ENCODE peak calls at places on chromosomes 13 and 19, in four cellular contexts. V is H1, K is K562, J is GM12878. M is an unnamed sample.

GRCh38 chr19:2274185-2274711 is 7.7 kb downstream of the PEAK3 start:
- DNase-seq in V (no peak), K (no peak), J (no peak), M (no peak)

GRCh38 chr19:41928221-41928683 is at the start of gene ERFL:
- DNase-seq in V (no peak), K (peak), J (no peak), M (no peak)

GRCh38 chr13:23059173-23059572 is 121.6 kb upstream of the SGCG start:
- DNase-seq in V (no peak), K (no peak), J (no peak), M (no peak)

GRCh38 chr13:110116072-110116487 is 190.9 kb downstream of the COL4A1 start:
- DNase-seq in V (no peak), K (peak), J (no peak), M (peak)

GRCh38 chr19:17830567-17831418 is 9.5 kb upstream of the INSL3 start:
- DNase-seq in V (peak), K (peak), J (no peak), M (peak)

GRCh38 chr19:7137120-7137519 is 67.6 kb downstream of the ZNF557 start:
- DNase-seq in V (no peak), K (no peak), J (no peak), M (no peak)

GRCh38 chr13:19597523-19597922 is 35.9 kb upstream of the MPHOSPH8 start:
- DNase-seq in V (no peak), K (no peak), J (no peak), M (peak)

GRCh38 chr19:41877916-41878905 is 1.1 kb downstream of the CD79A start:
- DNase-seq in V (no peak), K (peak), J (no peak), M (no peak)

GRCh38 chr19:8561071-8561764 is 16.0 kb downstream of the MYO1F start:
- DNase-seq in V (no peak), K (no peak), J (no peak), M (no peak)

GRCh38 chr19:49689133-49690072 is at the start of gene ADM5:
- DNase-seq in V (no peak), K (no peak), J (no peak), M (no peak)

GRCh38 chr13:41259875-41260501 is 3.4 kb downstream of the MTRF1 start:
- DNase-seq in V (no peak), K (no peak), J (no peak), M (no peak)
- TF ChIP-seq CHD1 in V (no peak), K (no peak), J (no peak), M (no peak)

GRCh38 chr19:55000761-55001160 is 34.6 kb downstream of the NLRP2 start:
- DNase-seq in V (no peak), K (no peak), J (no peak), M (no peak)

GRCh38 chr19:54995561-54995960 is 29.4 kb downstream of the NLRP2 start:
- DNase-seq in V (no peak), K (no peak), J (no peak), M (no peak)
- H2AFZ ChIP-seq in V (no peak), K (no peak), J (no peak), M (no peak)

DNA sequence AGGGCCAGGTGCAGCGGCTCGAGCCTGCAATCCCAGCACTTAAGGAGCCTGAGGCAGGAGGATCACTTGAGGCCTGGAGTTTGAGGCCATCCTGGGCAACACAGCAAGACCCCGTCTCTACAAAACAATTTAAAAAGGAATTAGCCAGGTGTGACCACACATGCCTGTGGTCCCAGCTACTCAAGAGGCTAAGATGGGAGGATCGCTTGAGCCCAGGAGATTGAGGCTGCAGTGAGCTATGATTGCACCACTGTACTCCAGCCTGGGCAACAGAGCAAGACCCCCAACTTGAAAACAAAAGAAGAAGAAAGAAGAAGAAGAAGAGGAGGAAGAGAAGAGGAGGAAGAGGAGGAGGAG is 47.7 kb downstream of the LATS2 start:
- DNase-seq in V (no peak), K (no peak), J (no peak), M (no peak)
- TF ChIP-seq CHD1 in V (no peak), K (no peak), J (no peak), M (no peak)

DNA sequence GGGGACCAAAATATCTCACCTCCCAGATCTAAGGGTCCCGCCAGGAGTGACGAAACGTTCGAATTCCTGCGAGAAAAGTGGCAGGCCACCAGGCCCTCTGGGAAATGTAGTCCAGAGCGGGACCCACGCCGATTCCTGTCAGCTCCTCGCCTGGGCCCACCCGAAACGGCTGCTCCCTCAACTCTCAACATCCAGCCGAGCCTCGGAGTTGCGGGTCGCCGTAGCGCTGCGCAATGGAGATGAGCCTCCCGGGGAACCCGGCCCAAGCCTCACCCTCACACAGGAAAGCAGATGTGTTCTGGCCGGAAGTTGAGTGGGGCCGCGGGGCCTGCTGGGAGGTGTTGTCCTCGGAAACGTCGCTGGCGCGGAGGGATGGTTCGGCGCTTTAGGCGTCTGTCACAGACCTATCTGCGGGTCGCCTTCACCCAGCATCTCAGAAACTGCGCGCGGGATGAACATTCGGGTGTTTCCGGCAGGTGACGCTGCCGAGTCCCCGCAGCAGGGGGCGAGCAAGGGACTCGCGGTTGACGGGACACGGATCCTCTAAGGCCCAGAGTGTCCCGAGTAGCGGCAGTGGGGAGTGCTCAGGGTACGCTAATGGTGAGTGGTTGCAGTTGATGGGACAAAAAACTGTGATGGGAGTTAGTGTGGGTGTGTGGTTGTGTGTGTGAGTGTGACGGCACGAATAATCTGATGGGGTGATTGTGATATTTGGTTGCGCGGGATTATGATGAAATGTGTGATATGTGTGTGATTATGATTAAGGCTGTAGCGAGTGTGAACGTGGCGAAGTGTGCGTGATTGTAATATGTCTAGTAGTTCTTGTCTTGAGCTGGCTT is at the start of the genes ZNF568 and ZNF829:
- DNase-seq in V (peak), K (peak), J (peak), M (peak)
- H2AFZ ChIP-seq in V (peak), K (no peak), J (peak), M (peak)

DNA sequence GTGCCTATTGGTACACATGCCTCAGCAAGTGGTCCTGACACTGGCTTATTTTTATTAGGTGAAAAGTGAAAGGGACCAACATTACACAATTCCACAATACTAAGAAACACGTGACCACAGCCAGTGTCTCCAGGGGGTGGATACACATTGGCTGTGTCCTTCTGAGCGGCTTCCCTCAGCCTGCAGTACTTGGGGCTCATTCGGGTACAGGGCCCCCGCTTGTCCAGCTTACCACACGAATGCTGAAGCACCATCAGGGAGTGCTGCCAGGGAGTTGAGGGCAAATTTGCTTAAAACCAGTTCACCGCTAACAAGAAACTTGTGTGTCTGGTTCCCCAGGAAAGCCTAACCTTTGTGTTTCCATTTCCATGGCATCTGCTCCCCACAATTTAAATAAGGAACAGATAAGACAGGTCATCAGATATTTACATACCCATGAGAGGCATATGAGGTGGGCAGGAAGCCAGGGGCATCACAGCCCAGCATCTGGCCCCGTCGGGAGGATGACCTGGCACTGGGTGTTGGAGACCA is 23.3 kb downstream of the PBX4 start:
- DNase-seq in V (no peak), K (no peak), J (no peak), M (peak)
- TF ChIP-seq CHD1 in V (no peak), K (no peak), J (no peak), M (no peak)

GRCh38 chr19:11342429-11342828 is 3.0 kb upstream of the RAB3D start:
- DNase-seq in V (no peak), K (no peak), J (no peak), M (no peak)
- H2AFZ ChIP-seq in V (no peak), K (no peak), J (no peak), M (no peak)

GRCh38 chr13:76425930-76426329 is 460.3 kb downstream of the KCTD12 start:
- DNase-seq in V (no peak), K (no peak), J (no peak), M (peak)
- TF ChIP-seq CHD1 in V (no peak), K (no peak), J (no peak), M (no peak)